ENCODE peak calls at places on chromosomes 13 and 19, in eight cellular contexts. D is IMR-90; J is cardiac muscle cell; W is dorsolateral prefrontal cortex; F is lower lobe of right lung; B is heart left ventricle; N is CD8-positive, alpha-beta T cell; M is brain microvascular endothelial cell. C is an unnamed sample.

GRCh38 chr13:72146816-72147215 is 279.8 kb upstream of the DACH1 start:
- DNase-seq in B (no peak), F (no peak), W (no peak), D (no peak), M (no peak), N (no peak), J (no peak), C (no peak)

GRCh38 chr13:26050568-26051230 is 1.1 kb downstream of the SHISA2 start:
- DNase-seq in W (no peak), D (no peak), N (peak), J (peak), M (no peak), F (peak), B (peak), C (no peak)

GRCh38 chr19:33397536-33398360 is 24.2 kb downstream of the CEBPG start:
- DNase-seq in N (no peak), W (peak), J (no peak), F (peak), D (no peak), B (no peak), M (no peak), C (no peak)

GRCh38 chr13:87295636-87296035 is 375.5 kb upstream of the SLITRK5 start:
- DNase-seq in B (no peak), M (no peak), D (no peak), J (no peak), F (no peak), N (no peak), W (no peak), C (no peak)

GRCh38 chr19:4567584-4568071 is 8.1 kb upstream of the SEMA6B start:
- DNase-seq in D (peak), W (peak), F (peak), B (peak), J (peak), N (peak), M (peak), C (no peak)

GRCh38 chr13:102817907-102818306 is 19.0 kb downstream of the BIVM start:
- DNase-seq in M (no peak), D (no peak), B (no peak), F (no peak), N (no peak), J (no peak), W (no peak), C (no peak)

GRCh38 chr13:91889641-91890040 is 491.2 kb downstream of the GPC5 start:
- DNase-seq in D (no peak), J (no peak), W (no peak), B (no peak), N (no peak), M (no peak), F (no peak), C (no peak)

GRCh38 chr13:87671824-87672603 is 843 bp downstream of the SLITRK5 start:
- DNase-seq in B (no peak), W (no peak), M (no peak), D (no peak), N (no peak), J (no peak), F (no peak), C (no peak)

GRCh38 chr19:46181386-46181774 is 33.3 kb downstream of the IGFL2 start:
- DNase-seq in F (no peak), W (no peak), J (peak), D (peak), M (no peak), B (no peak), N (no peak), C (no peak)

GRCh38 chr13:26468203-26468602 is 89.3 kb upstream of the WASF3 start:
- DNase-seq in J (no peak), F (no peak), N (no peak), B (no peak), W (no peak), M (no peak), D (no peak), C (no peak)

GRCh38 chr13:33642374-33643065 is 175.4 kb upstream of the RFC3 start:
- DNase-seq in D (peak), M (no peak), B (peak), W (no peak), N (no peak), F (no peak), J (peak), C (no peak)

GRCh38 chr19:53982611-53983010 is 8.8 kb upstream of the CACNG6 start:
- DNase-seq in J (peak), N (no peak), B (peak), D (no peak), F (peak), W (no peak), M (no peak), C (no peak)

GRCh38 chr19:42074513-42075363 is 1.2 kb upstream of the ZNF574 start:
- DNase-seq in N (no peak), W (no peak), J (peak), B (no peak), F (no peak), M (no peak), D (no peak), C (no peak)

GRCh38 chr13:34114581-34114980 is 296.6 kb downstream of the RFC3 start:
- DNase-seq in W (no peak), J (no peak), F (no peak), N (no peak), B (no peak), D (no peak), M (no peak), C (no peak)

GRCh38 chr19:45468159-45468651 is 409 bp downstream of the FOSB start:
- DNase-seq in J (peak), D (no peak), W (no peak), M (peak), N (peak), F (no peak), B (peak), C (no peak)

GRCh38 chr13:113769881-113770280 is 10.9 kb downstream of the TMEM255B start:
- DNase-seq in B (peak), M (no peak), F (no peak), N (no peak), W (no peak), J (no peak), D (no peak), C (no peak)

GRCh38 chr19:8484331-8484894 is 18.0 kb downstream of the PRAM1 start:
- DNase-seq in J (no peak), D (no peak), N (no peak), W (no peak), M (no peak), F (peak), B (no peak), C (no peak)

GRCh38 chr19:50663280-50663790 is 14.1 kb downstream of the C19orf81 start:
- DNase-seq in N (no peak), B (no peak), F (no peak), W (no peak), J (no peak), M (no peak), D (no peak), C (no peak)

GRCh38 chr19:53881482-53882390 is at the start of gene PRKCG:
- DNase-seq in F (peak), W (peak), D (no peak), N (peak), M (no peak), J (no peak), B (peak), C (no peak)

GRCh38 chr13:106566682-106567420 is 1.1 kb downstream of the ARGLU1 start:
- DNase-seq in N (no peak), W (no peak), J (peak), F (peak), D (peak), M (peak), B (peak), C (no peak)
- H3K27ac ChIP-seq in N (peak), W (peak), J (peak), F (peak), D (peak), M (peak), B (peak), C (peak)

GRCh38 chr19:1360126-1360817 is 23.4 kb upstream of the NDUFS7 start:
- DNase-seq in D (no peak), B (no peak), J (no peak), M (no peak), W (no peak), F (no peak), N (no peak), C (no peak)
- H3K27ac ChIP-seq in D (peak), B (peak), J (no peak), M (peak), W (peak), F (peak), N (no peak), C (no peak)

GRCh38 chr19:18562086-18562485 is 4.4 kb downstream of the KXD1 start:
- DNase-seq in W (no peak), F (no peak), D (no peak), J (peak), B (peak), N (no peak), M (no peak), C (no peak)
- H3K27ac ChIP-seq in W (no peak), F (peak), D (no peak), J (no peak), B (peak), N (no peak), M (no peak), C (no peak)

GRCh38 chr13:94248454-94249233 is 230.8 kb downstream of the DCT start:
- DNase-seq in W (no peak), J (peak), B (no peak), D (peak), M (no peak), N (no peak), F (no peak), C (no peak)

GRCh38 chr13:94249512-94249911 is 230.0 kb downstream of the DCT start:
- DNase-seq in M (peak), B (no peak), W (no peak), N (no peak), F (no peak), J (peak), D (peak), C (no peak)

GRCh38 chr13:94254737-94255136 is 224.7 kb downstream of the DCT start:
- DNase-seq in W (no peak), F (no peak), D (peak), N (no peak), M (no peak), B (no peak), J (no peak), C (no peak)

GRCh38 chr13:94252209-94252608 is 227.3 kb downstream of the DCT start:
- DNase-seq in W (no peak), F (no peak), B (no peak), D (no peak), J (no peak), M (no peak), N (no peak), C (no peak)

GRCh38 chr13:94251801-94252200 is 227.7 kb downstream of the DCT start:
- DNase-seq in B (no peak), J (peak), W (no peak), M (peak), D (peak), F (no peak), N (no peak), C (no peak)
- H3K27ac ChIP-seq in B (no peak), J (no peak), W (no peak), M (no peak), D (no peak), F (no peak), N (no peak), C (no peak)

GRCh38 chr19:14073232-14073924 is 792 bp downstream of the MISP3 start:
- DNase-seq in W (peak), D (peak), J (peak), N (peak), F (peak), M (peak), B (peak), C (no peak)
- H3K27ac ChIP-seq in W (peak), D (peak), J (no peak), N (peak), F (peak), M (no peak), B (peak), C (peak)

DNA sequence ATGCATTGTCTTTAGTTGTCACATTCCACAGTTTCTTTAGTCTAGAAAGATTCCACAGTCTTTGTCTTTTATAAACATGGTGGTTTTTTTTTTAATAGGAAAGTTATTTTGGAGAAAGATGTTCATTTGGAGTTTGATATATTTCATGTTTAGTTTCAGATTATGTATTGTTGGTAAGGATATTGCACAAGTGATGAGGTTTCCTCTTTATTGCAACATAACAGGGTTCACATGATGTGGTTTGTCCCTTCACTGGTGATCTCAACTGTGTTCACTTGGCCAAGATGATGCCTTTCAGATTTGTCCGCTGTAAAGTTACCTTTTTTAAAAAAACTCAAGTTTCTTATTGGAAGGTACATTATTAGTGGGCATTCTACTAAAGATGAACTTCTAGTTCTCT is 3.2 kb downstream of the ZNF230 start:
- DNase-seq in N (no peak), B (no peak), F (no peak), J (peak), D (peak), W (no peak), M (no peak), C (no peak)
- H3K27ac ChIP-seq in N (no peak), B (no peak), F (no peak), J (no peak), D (no peak), W (no peak), M (no peak), C (no peak)

GRCh38 chr19:1467512-1468273 is 11.3 kb downstream of the C19orf25 start:
- DNase-seq in F (no peak), W (no peak), J (no peak), M (no peak), N (no peak), B (peak), D (no peak), C (no peak)

GRCh38 chr19:1466461-1467227 is 12.4 kb downstream of the C19orf25 start:
- DNase-seq in B (peak), N (no peak), F (no peak), J (no peak), W (peak), M (no peak), D (no peak), C (no peak)

GRCh38 chr19:1468274-1469199 is 10.5 kb downstream of the C19orf25 start:
- DNase-seq in D (peak), N (no peak), W (peak), J (no peak), F (no peak), M (no peak), B (no peak), C (no peak)

GRCh38 chr19:1466018-1466460 is 13.0 kb downstream of the C19orf25 start:
- DNase-seq in D (no peak), J (no peak), N (no peak), W (peak), B (peak), M (no peak), F (no peak), C (no peak)

GRCh38 chr19:1467228-1467511 is 11.8 kb downstream of the C19orf25 start:
- DNase-seq in N (no peak), F (no peak), J (no peak), B (peak), W (no peak), D (no peak), M (no peak), C (no peak)
- H3K27ac ChIP-seq in N (no peak), F (no peak), J (no peak), B (no peak), W (no peak), D (no peak), M (no peak), C (no peak)

DNA sequence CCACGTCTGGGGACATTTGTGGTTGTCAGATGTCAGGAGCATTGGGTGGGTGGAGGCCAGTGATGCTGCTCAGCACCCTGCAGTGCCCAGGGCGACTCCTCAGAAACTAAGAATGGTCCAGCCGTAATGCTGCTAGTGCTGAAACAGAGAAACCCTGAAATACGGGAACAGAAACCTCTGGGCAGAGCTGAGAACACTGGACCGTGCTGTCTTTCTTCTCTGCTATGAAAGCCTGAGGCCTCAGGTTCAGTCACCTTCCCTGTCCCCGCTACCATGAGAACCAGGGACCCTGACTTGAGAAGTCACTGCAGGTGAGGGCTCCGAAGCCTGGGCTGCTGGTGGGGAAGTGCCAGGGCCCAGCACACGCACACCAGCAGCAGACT is 13.4 kb downstream of the CAPS start:
- DNase-seq in W (no peak), D (no peak), M (no peak), B (no peak), F (no peak), J (no peak), N (no peak), C (no peak)
- H3K27ac ChIP-seq in W (no peak), D (no peak), M (no peak), B (peak), F (peak), J (no peak), N (no peak), C (no peak)

GRCh38 chr13:49343731-49344130 is 96.0 kb downstream of the CDADC1 start:
- DNase-seq in D (no peak), N (no peak), F (no peak), B (no peak), J (no peak), W (no peak), M (no peak), C (no peak)

GRCh38 chr13:49351871-49352270 is 92.0 kb downstream of the CAB39L start:
- DNase-seq in F (no peak), N (no peak), D (peak), W (no peak), J (no peak), M (no peak), B (no peak), C (no peak)

GRCh38 chr13:49348748-49349147 is 95.1 kb downstream of the CAB39L start:
- DNase-seq in J (no peak), F (no peak), N (no peak), D (no peak), W (no peak), M (no peak), B (no peak), C (no peak)

GRCh38 chr13:49346460-49346859 is 97.4 kb downstream of the CAB39L start:
- DNase-seq in W (no peak), J (no peak), N (no peak), D (no peak), F (no peak), M (no peak), B (no peak), C (no peak)

GRCh38 chr13:49347650-49348385 is 96.0 kb downstream of the CAB39L start:
- DNase-seq in D (no peak), F (no peak), B (no peak), N (no peak), M (no peak), W (no peak), J (no peak), C (no peak)
- H3K27ac ChIP-seq in D (no peak), F (no peak), B (no peak), N (no peak), M (no peak), W (no peak), J (no peak), C (no peak)

DNA sequence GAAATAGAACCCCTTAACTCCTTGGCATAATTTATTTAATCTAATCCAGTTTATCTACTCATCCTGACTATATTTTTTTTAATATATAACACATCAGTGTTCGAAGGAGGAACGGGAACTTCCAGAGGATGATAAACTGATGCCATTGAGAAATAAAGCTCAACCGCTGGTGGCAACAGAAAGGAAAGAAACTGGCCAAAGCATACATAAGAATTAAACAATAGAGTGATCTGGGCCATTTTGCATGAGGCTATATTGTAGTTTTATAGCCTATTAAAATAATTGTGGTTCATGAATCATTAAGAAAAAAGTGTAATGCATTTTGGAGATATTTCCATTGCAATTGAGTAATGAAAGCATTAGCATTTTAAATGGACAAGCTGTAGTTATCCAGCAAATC is 94.2 kb downstream of the FRY start:
- DNase-seq in F (no peak), W (no peak), N (no peak), D (no peak), B (no peak), J (peak), M (no peak), C (no peak)
- H3K27ac ChIP-seq in F (peak), W (no peak), N (no peak), D (no peak), B (peak), J (no peak), M (peak), C (no peak)